ENCODE peak calls at places on chromosome 5, in nine cellular contexts. Z is spleen, T is GM23338, J is SK-N-MC, I is transverse colon, V is Panc1, C is HCT116, G is HepG2, N is GM12878. F is an unnamed sample.

GRCh38 chr5:88049156-88049555 is 219.5 kb downstream of the TMEM161B start:
- DNase-seq in Z (no peak), T (no peak), J (no peak), I (no peak), V (no peak), C (no peak), G (no peak), N (no peak), F (no peak)

GRCh38 chr5:131229623-131230022 is 34.2 kb upstream of the CDC42SE2 start:
- DNase-seq in Z (no peak), T (no peak), J (no peak), I (no peak), V (no peak), C (no peak), G (no peak), N (no peak), F (no peak)

GRCh38 chr5:38373733-38374132 is 115.4 kb downstream of the EGFLAM start:
- DNase-seq in Z (no peak), T (no peak), J (peak; percentile 26), I (no peak), V (no peak), C (no peak), G (no peak), N (no peak), F (no peak)

GRCh38 chr5:122077451-122078115 is 476 bp downstream of the LOX start:
- DNase-seq in Z (peak; percentile 78), T (peak; percentile 70), J (no peak), I (peak; percentile 10), V (no peak), C (no peak), G (peak; percentile 13), N (no peak), F (peak; percentile 8)

GRCh38 chr5:89297111-89297510 is 414.1 kb upstream of the MEF2C start:
- DNase-seq in Z (no peak), T (no peak), J (no peak), I (no peak), V (no peak), C (no peak), G (no peak), N (no peak), F (no peak)

GRCh38 chr5:1509346-1510085 is 14.2 kb downstream of the LPCAT1 start:
- DNase-seq in Z (peak; percentile 57), T (no peak), J (no peak), I (no peak), V (no peak), C (no peak), G (no peak), N (no peak), F (no peak)

GRCh38 chr5:624951-625230 is 12.8 kb downstream of the CEP72 start:
- DNase-seq in Z (peak; percentile 73), T (no peak), J (no peak), I (no peak), V (no peak), C (no peak), G (no peak), N (no peak), F (no peak)

GRCh38 chr5:178338126-178338749 is 105.6 kb upstream of the PHYKPL start:
- DNase-seq in Z (peak; percentile 62), T (no peak), J (no peak), I (no peak), V (no peak), C (no peak), G (no peak), N (no peak), F (no peak)

GRCh38 chr5:171858303-171858702 is 72.7 kb downstream of the SMIM23 start:
- DNase-seq in Z (no peak), T (peak; percentile 86), J (no peak), I (no peak), V (no peak), C (no peak), G (peak; percentile 19), N (no peak), F (no peak)

GRCh38 chr5:138874241-138874640 is 894 bp downstream of the LRRTM2 start:
- DNase-seq in Z (no peak), T (no peak), J (no peak), I (no peak), V (no peak), C (no peak), G (no peak), N (no peak), F (no peak)

GRCh38 chr5:138876811-138877210 is 1.7 kb upstream of the LRRTM2 start:
- DNase-seq in Z (no peak), T (no peak), J (no peak), I (no peak), V (no peak), C (no peak), G (no peak), N (no peak), F (no peak)

GRCh38 chr5:138873096-138873885 is 1.8 kb downstream of the LRRTM2 start:
- DNase-seq in Z (no peak), T (no peak), J (no peak), I (no peak), V (no peak), C (no peak), G (no peak), N (no peak), F (no peak)

GRCh38 chr5:138873886-138874200 is 1.3 kb downstream of the LRRTM2 start:
- DNase-seq in Z (no peak), T (no peak), J (no peak), I (no peak), V (no peak), C (no peak), G (no peak), N (no peak), F (no peak)

DNA sequence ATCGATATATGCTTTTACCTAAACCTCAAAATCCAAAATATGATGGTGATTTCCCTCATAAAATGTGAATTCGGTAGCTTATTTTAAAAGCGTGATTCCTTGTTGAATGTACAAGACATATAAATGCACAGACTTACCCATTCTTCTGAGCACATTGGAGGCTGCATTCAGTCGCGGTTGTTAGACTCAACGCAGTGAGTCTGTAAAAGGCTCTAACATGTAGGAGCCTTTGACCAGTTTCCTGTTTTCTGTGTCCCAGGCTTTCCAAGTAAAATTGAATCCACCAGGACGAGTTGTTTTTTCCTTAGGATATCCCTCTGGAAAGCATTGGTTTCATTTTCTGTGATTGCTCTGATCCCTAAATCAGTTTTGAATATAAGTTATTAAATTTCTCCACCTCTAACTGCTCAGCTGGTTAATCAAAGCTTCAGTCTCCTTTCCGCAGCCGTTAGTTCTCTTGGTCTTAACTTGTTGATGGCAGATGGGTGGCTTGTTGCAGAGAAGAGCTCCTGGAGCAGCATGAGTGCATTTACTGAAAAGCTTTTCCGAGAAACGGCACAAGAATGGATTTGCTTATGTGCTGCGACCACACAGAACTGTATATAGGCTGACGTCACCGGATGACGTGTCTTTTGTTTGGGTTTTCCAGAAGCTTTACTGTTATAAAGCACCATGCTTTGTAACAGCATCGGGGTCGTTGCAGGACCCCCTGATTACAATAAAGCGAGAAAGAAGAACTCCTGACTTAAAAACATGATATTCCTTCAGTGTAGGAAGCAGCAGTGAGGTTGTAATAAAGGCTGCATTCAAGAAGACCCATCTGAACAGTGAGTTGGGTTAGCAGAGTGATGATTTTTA is at the start of gene LRRTM2:
- DNase-seq in Z (no peak), T (no peak), J (no peak), I (no peak), V (no peak), C (no peak), G (no peak), N (no peak), F (no peak)
- H3K4me3 ChIP-seq in Z (no peak within 1 kb of the TSS), T (no peak within 1 kb of the TSS), J (no peak within 1 kb of the TSS), I (peak within 1 kb of the TSS; percentile 32), V (peak within 1 kb of the TSS; percentile 3), C (no peak within 1 kb of the TSS), G (no peak within 1 kb of the TSS), N (no peak within 1 kb of the TSS), F (no peak within 1 kb of the TSS)

DNA sequence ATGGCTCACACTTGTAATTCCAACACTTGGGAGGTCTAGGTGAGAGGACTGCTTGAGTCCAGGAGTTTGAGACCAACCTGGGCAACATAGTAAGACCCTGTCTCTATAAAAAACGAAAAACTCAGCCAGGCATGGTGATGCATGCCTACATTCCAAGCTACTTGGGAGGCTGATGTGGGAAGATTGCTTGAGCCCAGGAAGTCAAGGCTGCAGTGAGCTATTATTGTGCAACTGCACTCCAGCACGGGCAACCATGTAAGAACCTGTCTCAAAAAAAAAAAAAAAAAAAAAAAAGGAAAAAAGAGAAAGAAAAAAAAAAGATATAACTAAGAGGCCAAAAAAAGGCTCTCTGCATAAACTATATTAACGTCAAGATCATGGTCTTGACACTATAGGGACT is 27.3 kb downstream of the GIN1 start:
- DNase-seq in Z (no peak), T (no peak), J (no peak), I (no peak), V (no peak), C (no peak), G (no peak), N (no peak), F (no peak)
- H3K36me3 ChIP-seq in Z (peaks cover 28% of the 10 kb centered on the region), T (no peaks in the 10 kb centered on the region), J (no peaks in the 10 kb centered on the region), I (no peaks in the 10 kb centered on the region), V (no peaks in the 10 kb centered on the region), C (no peaks in the 10 kb centered on the region), G (no peaks in the 10 kb centered on the region), N (no peaks in the 10 kb centered on the region), F (no peaks in the 10 kb centered on the region)

GRCh38 chr5:151150484-151151262 is 6.9 kb downstream of the ANXA6 start:
- DNase-seq in Z (peak; percentile 89), T (no peak), J (no peak), I (peak; percentile 61), V (no peak), C (no peak), G (no peak), N (peak; percentile 50), F (no peak)
- TF ChIP-seq POLR2AphosphoS5 in Z (peak; percentile 51), T (no peak), J (no peak), I (no peak), V (no peak), C (no peak), G (no peak), N (no peak), F (no peak)

DNA sequence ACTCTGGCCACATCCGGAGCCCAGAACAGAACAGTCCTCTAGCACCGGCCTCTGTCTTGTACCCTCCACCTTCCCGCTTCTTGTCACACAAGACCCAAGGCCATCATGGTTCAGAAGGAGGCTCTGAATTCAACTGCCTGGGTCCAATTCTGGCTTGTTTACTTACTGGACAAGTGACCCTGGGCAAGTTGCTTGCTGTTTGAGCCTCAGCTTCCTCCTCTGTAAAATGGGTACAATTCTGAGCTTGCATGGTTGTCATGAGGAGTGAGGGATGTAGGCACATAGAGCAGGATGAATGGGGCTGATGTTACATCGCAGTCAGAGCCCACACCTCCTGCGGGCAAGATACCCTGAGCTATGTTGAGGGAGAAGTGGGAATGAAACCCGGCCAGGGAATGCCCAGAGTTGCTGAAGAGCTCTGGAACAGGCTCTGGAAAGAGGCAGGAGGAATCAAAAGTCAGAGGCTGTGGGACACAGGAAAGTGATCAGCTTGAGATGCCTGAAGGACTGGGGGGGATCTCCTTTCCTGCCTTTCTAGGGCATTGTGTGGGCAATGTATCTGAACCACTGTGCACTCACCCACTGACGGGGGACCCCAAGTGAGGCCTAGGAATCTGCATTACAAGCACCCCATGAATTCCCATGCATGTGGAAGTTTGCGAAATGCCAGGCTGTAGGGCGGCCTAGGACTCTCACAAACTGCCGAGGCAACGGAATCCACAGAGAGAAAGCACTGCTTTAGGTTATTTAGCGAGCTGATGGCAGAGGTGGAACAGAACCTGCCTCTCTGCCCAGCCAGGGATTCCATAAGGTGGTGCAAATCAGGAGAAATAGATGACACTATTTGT is 29.4 kb upstream of the IL17B start:
- DNase-seq in Z (no peak), T (no peak), J (no peak), I (no peak), V (no peak), C (no peak), G (no peak), N (no peak), F (no peak)
- H3K4me3 ChIP-seq in Z (peak overlapping the region; percentile 24), T (no peak overlapping the region), J (no peak overlapping the region), I (peak overlapping the region; percentile 53), V (peak overlapping the region; percentile 22), C (no peak overlapping the region), G (no peak overlapping the region), N (no peak overlapping the region), F (peak overlapping the region; percentile 44)

GRCh38 chr5:6623228-6623627 is 9.6 kb downstream of the NSUN2 start:
- DNase-seq in Z (no peak), T (no peak), J (no peak), I (no peak), V (no peak), C (no peak), G (no peak), N (no peak), F (no peak)
- H3K36me3 ChIP-seq in Z (peaks cover 90% of the 10 kb centered on the region), T (peaks cover 52% of the 10 kb centered on the region), J (peaks cover 92% of the 10 kb centered on the region), I (no peaks in the 10 kb centered on the region), V (peaks cover 77% of the 10 kb centered on the region), C (peaks cover 87% of the 10 kb centered on the region), G (peaks cover 85% of the 10 kb centered on the region), N (peaks cover 45% of the 10 kb centered on the region), F (no peaks in the 10 kb centered on the region)

F was measured in prostate gland.